ENCODE peak calls at places on chromosomes 7 and 10, in nine cellular contexts. R is WERI-Rb-1, D is thoracic aorta, W is lower leg skin, P is mammary epithelial cell, Q is WTC11, C is PC-3, L is neural progenitor cell, F is GM23338. G is an unnamed sample.

GRCh38 chr7:88218836-88219605 is 817 bp downstream of the SRI start:
- DNase-seq in L (peak), D (no peak), Q (peak), W (peak), P (peak), C (peak), R (peak), F (peak), G (no peak)

GRCh38 chr7:47826754-47827153 is 121.5 kb downstream of the PKD1L1 start:
- DNase-seq in F (no peak), C (no peak), D (no peak), R (no peak), P (no peak), L (no peak), W (no peak), Q (no peak), G (no peak)

GRCh38 chr7:121343302-121343701 is 14.5 kb downstream of the WNT16 start:
- DNase-seq in Q (no peak), P (no peak), C (no peak), W (no peak), R (no peak), F (no peak), D (no peak), L (no peak), G (no peak)

GRCh38 chr7:25965405-25966123 is 186.4 kb upstream of the NFE2L3 start:
- DNase-seq in C (peak), L (no peak), D (no peak), F (no peak), R (no peak), Q (no peak), W (no peak), P (no peak), G (no peak)

GRCh38 chr7:44065431-44066110 is at the start of gene PGAM2:
- DNase-seq in P (no peak), Q (peak), C (no peak), L (peak), D (no peak), R (peak), F (peak), W (no peak), G (peak)

GRCh38 chr7:2529161-2530075 is 9.8 kb downstream of the LFNG start:
- DNase-seq in D (no peak), C (peak), R (no peak), P (no peak), Q (no peak), W (no peak), L (no peak), F (peak), G (no peak)

GRCh38 chr7:10855583-10855982 is 118.1 kb upstream of the PHF14 start:
- DNase-seq in P (no peak), C (no peak), F (no peak), R (no peak), Q (no peak), L (no peak), W (no peak), D (no peak), G (no peak)

GRCh38 chr10:17200885-17201164 is 647 bp downstream of the TRDMT1 start:
- DNase-seq in R (peak), L (no peak), F (peak), C (peak), D (no peak), Q (no peak), P (peak), W (peak), G (no peak)

GRCh38 chr10:3775671-3776551 is 9.1 kb downstream of the KLF6 start:
- DNase-seq in P (peak), Q (peak), R (peak), W (peak), F (peak), L (peak), C (peak), D (no peak), G (no peak)

GRCh38 chr10:125691160-125691981 is 8.4 kb upstream of the TEX36 start:
- DNase-seq in P (no peak), W (no peak), R (no peak), Q (no peak), C (peak), L (no peak), F (no peak), D (no peak), G (no peak)

GRCh38 chr7:115217373-115217772 is 295.5 kb downstream of the MDFIC start:
- DNase-seq in Q (no peak), L (no peak), R (no peak), W (no peak), F (no peak), C (peak), P (no peak), D (no peak), G (no peak)

GRCh38 chr10:112161757-112162518 is 21.6 kb downstream of the GPAM start:
- DNase-seq in C (no peak), D (no peak), R (no peak), P (no peak), F (no peak), L (no peak), Q (no peak), W (no peak), G (no peak)

GRCh38 chr7:38833329-38833728 is 75.7 kb downstream of the VPS41 start:
- DNase-seq in L (no peak), R (no peak), D (no peak), F (no peak), P (no peak), W (no peak), C (no peak), Q (no peak), G (no peak)

GRCh38 chr7:13727279-13727678 is 262.2 kb downstream of the ETV1 start:
- DNase-seq in C (no peak), P (no peak), W (no peak), R (no peak), L (no peak), D (no peak), F (no peak), Q (no peak), G (no peak)

GRCh38 chr7:66837007-66837406 is 84.0 kb upstream of the TMEM248 start:
- DNase-seq in L (peak), D (no peak), Q (peak), P (peak), C (peak), W (no peak), F (peak), R (peak), G (peak)

GRCh38 chr10:70733051-70733450 is 52.1 kb downstream of the TBATA start:
- DNase-seq in C (no peak), F (no peak), Q (no peak), P (no peak), W (no peak), L (no peak), D (no peak), R (no peak), G (no peak)

GRCh38 chr7:100190059-100190711 is 12.5 kb downstream of the STAG3 start:
- DNase-seq in L (no peak), R (no peak), C (peak), F (peak), D (no peak), W (no peak), P (peak), Q (no peak), G (no peak)

GRCh38 chr7:124480821-124481290 is 284.7 kb downstream of the GPR37 start:
- DNase-seq in W (no peak), D (no peak), P (no peak), C (no peak), R (no peak), F (no peak), Q (no peak), L (no peak), G (no peak)

GRCh38 chr7:122092964-122093797 is 50.9 kb downstream of the AASS start:
- DNase-seq in W (peak), F (peak), Q (peak), P (peak), L (peak), C (peak), D (peak), R (peak), G (no peak)

GRCh38 chr7:30841025-30841735 is 70.0 kb downstream of the MINDY4 start:
- DNase-seq in P (no peak), F (no peak), L (no peak), Q (no peak), W (no peak), C (no peak), R (no peak), D (no peak), G (no peak)

GRCh38 chr10:20714518-20714917 is 182.6 kb downstream of the NEBL start:
- DNase-seq in F (no peak), L (no peak), P (peak), W (no peak), R (no peak), C (peak), Q (no peak), D (no peak), G (no peak)

GRCh38 chr10:84571146-84571545 is 242.8 kb downstream of the CCSER2 start:
- DNase-seq in R (no peak), P (no peak), W (no peak), D (no peak), L (no peak), Q (no peak), F (no peak), C (no peak), G (no peak)

GRCh38 chr10:84574101-84574500 is 245.7 kb downstream of the CCSER2 start:
- DNase-seq in W (no peak), D (no peak), F (peak), R (no peak), L (no peak), C (peak), Q (no peak), P (peak), G (no peak)
- TF ChIP-seq CTCF in W (no peak), D (no peak), F (peak), R (peak), L (peak), C (peak), Q (no peak), P (peak), G (peak)

DNA sequence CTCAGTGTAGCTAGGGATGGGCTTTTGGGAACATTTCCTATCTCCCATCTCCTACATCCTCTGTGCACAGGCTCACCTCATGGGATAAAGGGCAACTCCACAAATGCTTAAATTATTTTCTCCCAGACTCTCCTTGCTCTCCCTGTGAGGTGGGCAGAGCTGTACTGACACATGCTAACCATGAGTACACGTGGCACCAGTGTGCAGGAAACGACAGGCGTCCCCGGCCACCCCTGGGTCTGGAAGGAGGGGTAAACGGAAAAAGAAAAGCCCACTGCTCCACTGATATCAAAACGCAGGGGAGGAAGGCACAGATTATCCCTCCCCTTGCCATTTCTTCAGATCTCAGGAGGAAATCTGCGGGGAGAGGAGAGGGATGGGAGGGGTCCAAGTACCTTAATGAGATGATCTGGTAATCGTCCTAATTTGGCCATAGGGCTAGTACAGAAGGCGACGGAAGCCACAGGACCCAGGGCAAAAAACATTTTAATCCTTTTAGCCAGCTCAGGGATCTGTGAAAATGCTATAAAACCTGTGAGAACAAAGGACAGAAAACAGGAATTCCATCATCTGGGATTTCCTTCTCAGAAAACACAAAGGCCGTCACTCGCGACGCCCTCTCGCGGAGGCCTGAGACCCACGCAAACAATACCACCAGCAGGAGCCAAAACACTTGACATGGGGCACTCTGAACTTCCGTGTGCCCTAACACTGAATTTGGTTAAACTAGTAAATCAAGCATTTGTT is 17.8 kb upstream of the CH25H start:
- DNase-seq in L (peak), W (no peak), D (no peak), P (no peak), C (no peak), Q (no peak), F (no peak), R (peak), G (no peak)
- TF ChIP-seq CTCF in L (peak), W (no peak), D (no peak), P (no peak), C (no peak), Q (no peak), F (peak), R (peak), G (no peak)

GRCh38 chr10:93757136-93757535 is 600 bp upstream of the LGI1 start:
- DNase-seq in P (no peak), W (no peak), R (peak), D (no peak), F (peak), C (no peak), Q (peak), L (peak), G (no peak)
- TF ChIP-seq CTCF in P (no peak), W (no peak), R (no peak), D (peak), F (peak), C (no peak), Q (no peak), L (no peak), G (peak)

GRCh38 chr10:71970331-71970730 is 6.1 kb downstream of the CHST3 start:
- DNase-seq in F (peak), P (peak), W (no peak), Q (peak), R (peak), D (no peak), L (peak), C (peak), G (no peak)
- TF ChIP-seq CTCF in F (peak), P (peak), W (no peak), Q (no peak), R (peak), D (peak), L (peak), C (peak), G (peak)